ENCODE peak calls at places on chromosome 16, in five cellular contexts. O is A549, U is suprapubic skin, Y is transverse colon, G is esophagus squamous epithelium. H is an unnamed sample.

GRCh38 chr16:89860747-89861304 is 12.6 kb upstream of the TCF25 start:
- DNase-seq in O (peak), U (no peak), Y (peak), G (no peak), H (peak)

GRCh38 chr16:72291121-72291520 is 119.2 kb upstream of the PMFBP1 start:
- DNase-seq in O (peak), U (no peak), Y (no peak), G (no peak), H (no peak)

GRCh38 chr16:86619263-86619935 is 41.0 kb downstream of the FOXL1 start:
- DNase-seq in O (peak), U (no peak), Y (no peak), G (no peak), H (no peak)

GRCh38 chr16:18041864-18042834 is 294.4 kb downstream of the NPIPA8 start:
- DNase-seq in O (no peak), U (no peak), Y (peak), G (no peak), H (no peak)

GRCh38 chr16:19517424-19518089 is 4.3 kb downstream of the GDE1 start:
- DNase-seq in O (peak), U (no peak), Y (no peak), G (no peak), H (no peak)

GRCh38 chr16:83105279-83106077 is 478.7 kb downstream of the CDH13 start:
- DNase-seq in O (no peak), U (no peak), Y (no peak), G (no peak), H (no peak)

GRCh38 chr16:51248217-51248616 is 97.1 kb upstream of the SALL1 start:
- DNase-seq in O (no peak), U (no peak), Y (no peak), G (no peak), H (no peak)

GRCh38 chr16:49788505-49788904 is 67.4 kb downstream of the ZNF423 start:
- DNase-seq in O (no peak), U (no peak), Y (no peak), G (no peak), H (no peak)

GRCh38 chr16:61654962-61655361 is 381.3 kb downstream of the CDH8 start:
- DNase-seq in O (no peak), U (no peak), Y (no peak), G (no peak), H (no peak)

GRCh38 chr16:75265911-75266701 is 14.7 kb upstream of the BCAR1 start:
- DNase-seq in O (peak), U (peak), Y (peak), G (no peak), H (no peak)

GRCh38 chr16:66874079-66874775 is 6.1 kb upstream of the PDP2 start:
- DNase-seq in O (no peak), U (no peak), Y (no peak), G (no peak), H (no peak)

GRCh38 chr16:52773026-52773425 is 226.1 kb upstream of the TOX3 start:
- DNase-seq in O (no peak), U (no peak), Y (no peak), G (no peak), H (no peak)

GRCh38 chr16:21628772-21629171 is 23.6 kb downstream of the IGSF6 start:
- DNase-seq in O (no peak), U (no peak), Y (no peak), G (no peak), H (no peak)

GRCh38 chr16:19639986-19640421 is 78.0 kb downstream of the KNOP1 start:
- DNase-seq in O (no peak), U (no peak), Y (no peak), G (no peak), H (no peak)

GRCh38 chr16:10878644-10879498 is 1.9 kb downstream of the CIITA start:
- DNase-seq in O (no peak), U (peak), Y (peak), G (no peak), H (peak)

GRCh38 chr16:58001781-58002410 is 689 bp downstream of the USB1 start:
- DNase-seq in O (no peak), U (no peak), Y (no peak), G (no peak), H (peak)

GRCh38 chr16:30786115-30786935 is 680 bp downstream of the ZNF629 start:
- DNase-seq in O (peak), U (no peak), Y (peak), G (no peak), H (no peak)

GRCh38 chr16:17159616-17160015 is 311.1 kb downstream of the XYLT1 start:
- DNase-seq in O (no peak), U (no peak), Y (no peak), G (no peak), H (no peak)

GRCh38 chr16:3235856-3236669 is 1.1 kb upstream of the ZNF200 start:
- DNase-seq in O (no peak), U (no peak), Y (peak), G (no peak), H (peak)

GRCh38 chr16:48684148-48684547 is 74.2 kb upstream of the N4BP1 start:
- DNase-seq in O (no peak), U (no peak), Y (no peak), G (no peak), H (no peak)

GRCh38 chr16:22240023-22240697 is 34.1 kb downstream of the EEF2K start:
- DNase-seq in O (no peak), U (no peak), Y (no peak), G (no peak), H (no peak)

GRCh38 chr16:57916735-57917450 is 54.0 kb downstream of the CNGB1 start:
- DNase-seq in O (no peak), U (no peak), Y (no peak), G (no peak), H (no peak)

GRCh38 chr16:47045023-47045422 is 71.5 kb upstream of the DNAJA2 start:
- DNase-seq in O (no peak), U (no peak), Y (no peak), G (no peak), H (no peak)

GRCh38 chr16:52581530-52581929 is 34.6 kb upstream of the TOX3 start:
- DNase-seq in O (no peak), U (no peak), Y (no peak), G (no peak), H (no peak)

GRCh38 chr16:9489823-9490467 is 398.5 kb downstream of the HAPSTR1 start:
- DNase-seq in O (no peak), U (no peak), Y (peak), G (no peak), H (no peak)

GRCh38 chr16:67025151-67025550 is 3.8 kb upstream of the CBFB start:
- DNase-seq in O (no peak), U (no peak), Y (no peak), G (no peak), H (peak)

GRCh38 chr16:28212532-28212873 is 738 bp upstream of the XPO6 start:
- DNase-seq in O (no peak), U (no peak), Y (no peak), G (no peak), H (no peak)

GRCh38 chr16:15780805-15781204 is 76.0 kb downstream of the MYH11 start:
- DNase-seq in O (no peak), U (no peak), Y (no peak), G (no peak), H (peak)

GRCh38 chr16:57798953-57799618 is 3.2 kb downstream of the KIFC3 start:
- DNase-seq in O (no peak), U (no peak), Y (no peak), G (no peak), H (no peak)

GRCh38 chr16:6573577-6573976 is 759.1 kb upstream of the RBFOX1 start:
- DNase-seq in O (no peak), U (no peak), Y (peak), G (no peak), H (no peak)

GRCh38 chr16:78198299-78198698 is 98.8 kb downstream of the WWOX start:
- DNase-seq in O (no peak), U (no peak), Y (no peak), G (no peak), H (no peak)

GRCh38 chr16:67287960-67288359 is 8.6 kb downstream of the PLEKHG4 start:
- DNase-seq in O (no peak), U (no peak), Y (no peak), G (no peak), H (no peak)

GRCh38 chr16:28156031-28156680 is 55.6 kb downstream of the XPO6 start:
- DNase-seq in O (no peak), U (no peak), Y (no peak), G (no peak), H (no peak)

GRCh38 chr16:29922986-29923501 is 3.0 kb downstream of the KCTD13 start:
- DNase-seq in O (no peak), U (peak), Y (no peak), G (no peak), H (no peak)

GRCh38 chr16:78505544-78506371 is 406.3 kb downstream of the WWOX start:
- DNase-seq in O (no peak), U (peak), Y (peak), G (no peak), H (no peak)

GRCh38 chr16:51553910-51554309 is 402.8 kb upstream of the SALL1 start:
- DNase-seq in O (no peak), U (no peak), Y (no peak), G (no peak), H (no peak)

GRCh38 chr16:47643610-47644009 is 182.5 kb downstream of the PHKB start:
- DNase-seq in O (no peak), U (no peak), Y (no peak), G (no peak), H (no peak)

GRCh38 chr16:57620316-57621231 is 7.9 kb upstream of the ADGRG1 start:
- DNase-seq in O (no peak), U (peak), Y (peak), G (no peak), H (peak)

GRCh38 chr16:253833-254232 is 19.2 kb downstream of the FAM234A start:
- DNase-seq in O (no peak), U (no peak), Y (peak), G (no peak), H (no peak)
- TF ChIP-seq POLR2A in O (no peak), U (no peak), Y (peak), G (no peak), H (no peak)

DNA sequence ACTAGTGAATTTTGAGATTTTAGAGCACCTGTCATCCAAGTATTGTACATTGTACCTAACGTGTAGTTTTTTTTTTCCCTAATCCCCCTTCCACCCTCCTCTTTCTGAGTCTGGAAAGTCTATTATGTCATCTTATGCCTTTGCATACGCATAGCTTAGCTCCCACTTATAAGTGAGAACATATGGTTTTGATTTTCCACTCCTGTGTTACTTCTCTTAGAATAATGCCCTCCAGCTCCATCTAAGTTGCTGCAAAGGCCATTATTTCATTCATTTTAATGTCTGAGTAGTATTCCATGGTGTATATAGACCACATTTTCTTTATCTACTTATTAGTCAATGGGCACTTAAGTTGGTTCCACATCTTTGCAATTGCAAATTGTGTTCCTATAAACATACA is 177.0 kb upstream of the C16orf82 start:
- DNase-seq in O (no peak), U (no peak), Y (no peak), G (no peak), H (no peak)
- H3K27ac ChIP-seq in O (no peak), U (no peak), Y (no peak), G (no peak), H (no peak)

GRCh38 chr16:24538756-24539294 is 541 bp upstream of the RBBP6 start:
- DNase-seq in O (peak), U (no peak), Y (no peak), G (no peak), H (no peak)
- TF ChIP-seq CTCF in O (no peak), U (no peak), Y (no peak), G (no peak), H (no peak)

GRCh38 chr16:77190478-77191258 is at the start of gene MON1B:
- DNase-seq in O (peak), U (peak), Y (peak), G (peak), H (peak)
- TF ChIP-seq POLR2A in O (peak), U (peak), Y (peak), G (peak), H (peak)

DNA sequence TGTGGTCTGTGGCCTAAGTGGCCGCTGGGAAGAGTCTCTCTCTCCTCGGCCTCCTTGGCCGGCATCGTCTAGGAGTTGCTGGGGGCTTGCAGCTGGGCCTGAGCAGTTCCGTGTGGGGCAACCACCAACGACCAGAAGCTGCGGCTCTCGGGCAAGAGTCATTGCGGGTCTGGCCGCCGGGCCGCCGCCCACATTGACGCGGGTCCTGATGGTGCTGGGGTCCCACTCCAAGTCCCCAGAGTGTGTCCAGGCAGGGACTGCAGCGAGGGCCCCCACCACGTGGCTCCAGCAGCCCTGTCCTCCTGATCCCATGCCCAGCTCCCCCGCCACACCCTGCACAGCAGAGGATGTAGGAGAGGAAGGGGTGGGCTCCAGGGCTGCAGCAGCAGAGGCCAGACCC is 30.9 kb downstream of the UNKL start:
- DNase-seq in O (no peak), U (no peak), Y (no peak), G (no peak), H (no peak)
- H3K27ac ChIP-seq in O (no peak), U (no peak), Y (no peak), G (no peak), H (no peak)

GRCh38 chr16:56047307-56048234 is 143.7 kb upstream of the GNAO1 start:
- DNase-seq in O (no peak), U (no peak), Y (no peak), G (no peak), H (no peak)

GRCh38 chr16:56038564-56039098 is 152.7 kb upstream of the GNAO1 start:
- DNase-seq in O (no peak), U (no peak), Y (no peak), G (no peak), H (no peak)

GRCh38 chr16:56042416-56042815 is 148.9 kb upstream of the GNAO1 start:
- DNase-seq in O (no peak), U (no peak), Y (no peak), G (no peak), H (no peak)

DNA sequence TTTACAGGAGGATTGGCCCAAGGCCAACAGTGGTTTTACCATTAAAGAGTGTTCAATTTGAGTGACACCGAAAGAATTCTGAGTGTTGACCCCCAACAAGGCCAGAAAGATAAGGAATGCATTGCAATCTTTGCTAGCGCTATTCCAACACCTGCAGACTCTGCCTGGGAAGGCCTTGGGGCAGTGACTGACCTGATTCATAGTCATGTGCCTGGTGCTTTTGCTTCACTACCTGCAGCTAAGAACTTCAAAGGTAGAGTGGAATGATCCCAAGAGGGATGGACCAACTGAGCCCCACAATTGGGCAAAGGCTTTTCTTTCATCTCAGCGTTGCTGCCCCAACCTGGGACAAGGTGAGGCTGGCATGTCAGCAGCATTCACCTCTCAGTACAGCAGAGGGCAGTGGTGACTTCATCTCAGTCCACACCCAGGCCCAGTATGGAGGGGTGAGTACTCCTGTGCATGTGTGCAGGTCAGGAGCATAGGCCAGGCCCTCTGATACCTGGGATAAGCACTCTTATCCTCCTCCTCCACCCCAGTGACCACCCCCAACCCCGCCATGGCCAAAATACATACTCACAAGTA is 149.6 kb upstream of the GNAO1 start:
- DNase-seq in O (peak), U (no peak), Y (peak), G (no peak), H (no peak)
- TF ChIP-seq CTCF in O (no peak), U (no peak), Y (peak), G (no peak), H (peak)

DNA sequence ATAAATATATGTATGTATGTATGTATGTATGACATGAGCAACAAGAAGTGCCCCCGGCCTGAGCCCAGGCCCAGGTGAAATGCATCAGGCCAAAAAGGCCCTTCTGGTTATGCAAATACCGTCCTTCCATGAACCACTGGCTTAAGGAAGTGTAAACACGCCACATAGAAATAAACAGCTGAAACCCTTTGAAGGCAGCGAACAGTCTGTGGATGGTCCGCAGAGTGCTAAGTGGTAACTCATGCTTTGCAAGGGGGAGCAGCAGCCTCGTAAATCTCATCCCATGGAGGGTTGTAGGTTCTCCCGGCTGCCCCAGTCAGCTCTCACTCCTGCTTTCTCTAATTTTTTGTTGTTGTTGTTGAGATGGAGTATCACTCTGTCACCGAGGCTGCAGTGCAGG is 36.7 kb downstream of the COTL1 start:
- DNase-seq in O (no peak), U (no peak), Y (no peak), G (no peak), H (no peak)
- TF ChIP-seq POLR2A in O (no peak), U (no peak), Y (no peak), G (no peak), H (no peak)

GRCh38 chr16:80997964-80998620 is 8.6 kb downstream of the CMC2 start:
- DNase-seq in O (no peak), U (no peak), Y (no peak), G (no peak), H (no peak)
- H3K27ac ChIP-seq in O (peak), U (no peak), Y (peak), G (no peak), H (peak)

DNA sequence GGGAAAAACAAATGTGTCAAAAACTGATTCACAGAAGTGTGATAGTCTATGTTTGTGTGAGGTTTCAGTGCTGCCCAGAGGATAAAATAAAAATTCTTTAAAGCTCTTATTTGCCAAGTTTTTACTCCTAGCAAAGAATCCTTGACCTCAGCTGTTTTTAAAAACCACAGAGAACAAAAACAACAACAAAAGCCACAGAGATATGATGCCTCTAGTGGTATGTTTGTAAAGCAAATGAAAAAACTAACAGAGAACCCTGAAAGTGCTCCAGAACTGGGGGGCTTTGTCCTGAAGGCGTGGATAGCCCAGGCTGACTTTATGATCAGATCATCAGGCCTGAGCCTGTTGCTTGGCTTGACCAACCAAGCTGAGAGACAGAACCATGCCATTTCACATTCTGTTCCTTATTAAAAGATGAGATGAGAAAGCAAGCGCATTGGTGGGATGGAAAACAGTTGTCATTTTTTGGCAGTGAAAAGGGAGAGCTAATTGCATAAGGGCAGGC is 411.1 kb downstream of the CPPED1 start:
- DNase-seq in O (no peak), U (no peak), Y (peak), G (no peak), H (no peak)
- TF ChIP-seq CTCF in O (no peak), U (no peak), Y (no peak), G (no peak), H (no peak)

GRCh38 chr16:4376126-4376819 is 4.6 kb downstream of the VASN start:
- DNase-seq in O (no peak), U (peak), Y (peak), G (no peak), H (peak)
- TF ChIP-seq POLR2A in O (no peak), U (no peak), Y (no peak), G (no peak), H (no peak)